ENCODE peak calls at places on chromosomes 5 and 9, in eight cellular contexts. R is NCI-H774; W is NCI-H526; N is COR-L47; F is stimulated activated naive CD4-positive, alpha-beta T cell; I is left colon; U is spleen; A is stimulated activated naive CD8-positive, alpha-beta T cell treated with anti-CD3 and anti-CD28 coated beads, Interleukin-15, amount 100 ng/mL, for 72 hours. O is an unnamed sample.

GRCh38 chr9:134634190-134634589 is 7.4 kb upstream of the COL5A1 start:
- DNase-seq in R (no peak), W (no peak), N (no peak), F (no peak), I (peak), U (peak), A (no peak), O (no peak)

GRCh38 chr9:28779240-28779639 is 1206.0 kb upstream of the C9orf72 start:
- DNase-seq in R (no peak), W (no peak), N (no peak), F (no peak), I (no peak), U (no peak), A (no peak), O (no peak)

GRCh38 chr5:97100486-97100885 is 41.9 kb downstream of the LIX1 start:
- DNase-seq in R (no peak), W (no peak), N (no peak), F (no peak), I (no peak), U (no peak), A (no peak), O (no peak)

GRCh38 chr5:1091632-1092031 is 20.2 kb downstream of the SLC12A7 start:
- DNase-seq in R (no peak), W (no peak), N (no peak), F (no peak), I (no peak), U (no peak), A (no peak), O (no peak)

GRCh38 chr9:89835676-89836075 is 230.9 kb downstream of the GADD45G start:
- DNase-seq in R (no peak), W (no peak), N (no peak), F (no peak), I (no peak), U (no peak), A (no peak), O (no peak)

GRCh38 chr5:57302164-57302563 is 128.3 kb downstream of the GPBP1 start:
- DNase-seq in R (no peak), W (no peak), N (no peak), F (no peak), I (peak), U (no peak), A (peak), O (no peak)

GRCh38 chr5:133827001-133827400 is 141.4 kb downstream of the C5orf15 start:
- DNase-seq in R (peak), W (peak), N (peak), F (no peak), I (no peak), U (peak), A (no peak), O (no peak)

GRCh38 chr5:157761690-157762611 is 18.4 kb downstream of the LSM11 start:
- DNase-seq in R (peak), W (peak), N (peak), F (no peak), I (no peak), U (no peak), A (peak), O (no peak)

GRCh38 chr9:137722481-137722880 is 103.7 kb downstream of the EHMT1 start:
- DNase-seq in R (no peak), W (no peak), N (no peak), F (no peak), I (no peak), U (no peak), A (no peak), O (no peak)

O was measured in amygdala.